ENCODE peak calls at places on chromosomes 5 and 9, in eight cellular contexts. X, Z, M, S, N, E, J and D are unnamed samples.

GRCh38 chr5:173868096-173868879 is 19.9 kb upstream of the CPEB4 start:
- DNase-seq in S (no peak), J (no peak), X (no peak), N (no peak), Z (peak), M (no peak), E (no peak), D (no peak)

GRCh38 chr9:137715321-137715720 is 96.5 kb downstream of the EHMT1 start:
- DNase-seq in X (no peak), E (no peak), J (no peak), M (no peak), Z (peak), S (no peak), N (no peak), D (no peak)

GRCh38 chr5:97560176-97560993 is 377.3 kb upstream of the RIOK2 start:
- DNase-seq in N (no peak), X (no peak), S (no peak), M (no peak), Z (no peak), E (no peak), J (no peak), D (no peak)

GRCh38 chr9:14978022-14979000 is 68.1 kb upstream of the FREM1 start:
- DNase-seq in N (no peak), Z (no peak), J (no peak), E (no peak), S (no peak), M (no peak), X (no peak), D (no peak)

GRCh38 chr9:85215936-85216335 is 525.8 kb downstream of the AGTPBP1 start:
- DNase-seq in E (no peak), M (no peak), J (no peak), S (no peak), N (no peak), Z (no peak), X (no peak), D (no peak)

GRCh38 chr9:7907636-7908195 is 108.1 kb upstream of the DMAC1 start:
- DNase-seq in N (no peak), E (no peak), M (no peak), S (no peak), J (no peak), Z (no peak), X (no peak), D (no peak)

GRCh38 chr5:141958773-141959172 is 771 bp upstream of the PCDH12 start:
- DNase-seq in J (no peak), S (no peak), Z (no peak), M (no peak), N (no peak), E (peak), X (no peak), D (no peak)

GRCh38 chr9:107239474-107239873 is 43.6 kb upstream of the RAD23B start:
- DNase-seq in J (no peak), X (no peak), N (no peak), E (no peak), Z (no peak), S (no peak), M (no peak), D (no peak)

GRCh38 chr5:87705876-87706275 is 293.1 kb upstream of the CCNH start:
- DNase-seq in S (no peak), M (no peak), J (no peak), Z (no peak), E (no peak), N (no peak), X (no peak), D (no peak)

GRCh38 chr5:14675309-14675708 is 10.8 kb downstream of the OTULIN start:
- DNase-seq in Z (no peak), N (no peak), S (no peak), M (no peak), J (no peak), E (no peak), X (no peak), D (no peak)

GRCh38 chr5:119411935-119412623 is 40.2 kb upstream of the HSD17B4 start:
- DNase-seq in M (peak), S (peak), J (peak), E (peak), X (peak), Z (peak), N (peak), D (no peak)

GRCh38 chr5:79841172-79841571 is 149.9 kb downstream of the MTX3 start:
- DNase-seq in S (no peak), N (no peak), E (no peak), M (no peak), J (no peak), Z (no peak), X (no peak), D (no peak)

GRCh38 chr5:102999191-102999590 is 120.7 kb downstream of the GIN1 start:
- DNase-seq in N (no peak), M (no peak), J (no peak), X (no peak), S (no peak), E (no peak), Z (no peak), D (no peak)

GRCh38 chr5:169291877-169292276 is 9.1 kb downstream of the SLIT3 start:
- DNase-seq in M (no peak), X (no peak), E (no peak), S (no peak), Z (no peak), J (no peak), N (no peak), D (no peak)

GRCh38 chr5:10158886-10159285 is 90.8 kb downstream of the ATPSCKMT start:
- DNase-seq in E (no peak), N (no peak), Z (no peak), S (no peak), J (no peak), M (no peak), X (no peak), D (no peak)

GRCh38 chr5:108905818-108906217 is 158.1 kb downstream of the FER start:
- DNase-seq in M (no peak), X (no peak), E (no peak), S (no peak), J (no peak), Z (no peak), N (no peak), D (no peak)

GRCh38 chr5:57976506-57976905 is 483.4 kb downstream of the PLK2 start:
- DNase-seq in J (no peak), Z (no peak), M (no peak), N (no peak), S (no peak), E (no peak), X (no peak), D (no peak)

GRCh38 chr5:145925353-145925752 is 11.0 kb upstream of the SH3RF2 start:
- DNase-seq in X (peak), M (no peak), S (no peak), E (no peak), Z (no peak), J (no peak), N (no peak), D (no peak)

GRCh38 chr9:72614057-72614456 is 92.6 kb downstream of the TMC1 start:
- DNase-seq in M (no peak), N (no peak), S (no peak), X (no peak), J (no peak), E (no peak), Z (no peak), D (no peak)

GRCh38 chr9:106860731-106861584 is 2.0 kb upstream of the ZNF462 start:
- DNase-seq in X (peak), S (peak), N (peak), Z (no peak), M (peak), E (peak), J (peak), D (no peak)

GRCh38 chr9:107989544-107989943 is 500.0 kb upstream of the KLF4 start:
- DNase-seq in X (no peak), N (no peak), J (no peak), E (no peak), M (no peak), S (no peak), Z (no peak), D (no peak)

GRCh38 chr5:65855758-65856157 is 70.6 kb upstream of the ERBIN start:
- DNase-seq in N (no peak), Z (no peak), E (no peak), X (no peak), S (no peak), M (no peak), J (no peak), D (no peak)

GRCh38 chr9:93902780-93903655 is 52.1 kb downstream of the BARX1 start:
- DNase-seq in M (no peak), X (no peak), Z (no peak), E (no peak), N (no peak), S (no peak), J (peak), D (peak)

GRCh38 chr5:168529361-168530234 is 493 bp downstream of the FBLL1 start:
- DNase-seq in X (no peak), E (no peak), M (no peak), J (no peak), S (no peak), N (no peak), Z (no peak), D (no peak)

GRCh38 chr9:78288214-78288892 is 8.6 kb upstream of the PSAT1 start:
- DNase-seq in S (no peak), Z (no peak), M (no peak), X (no peak), N (no peak), E (no peak), J (no peak), D (no peak)

GRCh38 chr9:92668746-92669526 is 995 bp downstream of the IPPK start:
- DNase-seq in M (peak), S (peak), N (peak), Z (no peak), E (peak), J (peak), X (peak), D (no peak)

GRCh38 chr5:930853-931252 is 38.2 kb downstream of the TRIP13 start:
- DNase-seq in J (no peak), N (no peak), S (no peak), X (no peak), Z (no peak), E (no peak), M (no peak), D (no peak)